ENCODE peak calls at places on chromosomes 3 and 15, in four cellular contexts. One of them, this sample, is unnamed.
A peak's percentile ranks its signal among the peaks of the same experiment; 100 is the strongest.

GRCh38 chr3:126342991-126343661 is 14.1 kb downstream of the KLF15 start:
- DNase-seq in coronary artery: peak; percentile 74
- DNase-seq in Kasumi-1: no peak
- DNase-seq in activated naive CD4-positive, alpha-beta T cell: no peak
- DNase-seq in this sample: no peak

GRCh38 chr3:48684054-48684349 is 1.7 kb downstream of the NCKIPSD start:
- DNase-seq in coronary artery: no peak
- DNase-seq in Kasumi-1: no peak
- DNase-seq in activated naive CD4-positive, alpha-beta T cell: no peak
- DNase-seq in this sample: no peak

GRCh38 chr3:172341482-172342059 is 106.7 kb downstream of the GHSR start:
- DNase-seq in coronary artery: no peak
- DNase-seq in Kasumi-1: peak; percentile 74
- DNase-seq in activated naive CD4-positive, alpha-beta T cell: no peak
- DNase-seq in this sample: no peak

GRCh38 chr3:131596884-131597283 is 94.1 kb upstream of the MRPL3 start:
- DNase-seq in coronary artery: no peak
- DNase-seq in Kasumi-1: no peak
- DNase-seq in activated naive CD4-positive, alpha-beta T cell: no peak
- DNase-seq in this sample: no peak

GRCh38 chr3:47418167-47419082 is 37.6 kb downstream of the PTPN23 start:
- DNase-seq in coronary artery: no peak
- DNase-seq in Kasumi-1: no peak
- DNase-seq in activated naive CD4-positive, alpha-beta T cell: no peak
- DNase-seq in this sample: no peak

GRCh38 chr15:31010036-31010435 is 18.6 kb upstream of the MTMR10 start:
- DNase-seq in coronary artery: no peak
- DNase-seq in Kasumi-1: no peak
- DNase-seq in activated naive CD4-positive, alpha-beta T cell: no peak
- DNase-seq in this sample: no peak

GRCh38 chr3:172973799-172974198 is 167.2 kb downstream of the SPATA16 start:
- DNase-seq in coronary artery: no peak
- DNase-seq in Kasumi-1: no peak
- DNase-seq in activated naive CD4-positive, alpha-beta T cell: no peak
- DNase-seq in this sample: no peak

GRCh38 chr3:67460841-67461240 is 193.6 kb downstream of the SUCLG2 start:
- DNase-seq in coronary artery: no peak
- DNase-seq in Kasumi-1: no peak
- DNase-seq in activated naive CD4-positive, alpha-beta T cell: no peak
- DNase-seq in this sample: no peak

GRCh38 chr3:62289922-62290321 is 83.4 kb downstream of the FEZF2 start:
- DNase-seq in coronary artery: no peak
- DNase-seq in Kasumi-1: no peak
- DNase-seq in activated naive CD4-positive, alpha-beta T cell: no peak
- DNase-seq in this sample: no peak

GRCh38 chr3:196915375-196915774 is 27.0 kb downstream of the NCBP2 start:
- DNase-seq in coronary artery: no peak
- DNase-seq in Kasumi-1: no peak
- DNase-seq in activated naive CD4-positive, alpha-beta T cell: no peak
- DNase-seq in this sample: no peak

GRCh38 chr3:125022186-125022585 is 33.6 kb downstream of the HEG1 start:
- DNase-seq in coronary artery: no peak
- DNase-seq in Kasumi-1: peak; percentile 12
- DNase-seq in activated naive CD4-positive, alpha-beta T cell: no peak
- DNase-seq in this sample: no peak

GRCh38 chr3:66473637-66474036 is 27.2 kb downstream of the LRIG1 start:
- DNase-seq in coronary artery: no peak
- DNase-seq in Kasumi-1: no peak
- DNase-seq in activated naive CD4-positive, alpha-beta T cell: no peak
- DNase-seq in this sample: peak; percentile 86

GRCh38 chr15:75353604-75354003 is 6.8 kb downstream of the NEIL1 start:
- DNase-seq in coronary artery: no peak
- DNase-seq in Kasumi-1: no peak
- DNase-seq in activated naive CD4-positive, alpha-beta T cell: no peak
- DNase-seq in this sample: no peak

GRCh38 chr3:4660936-4661335 is 167.8 kb downstream of the ITPR1 start:
- DNase-seq in coronary artery: no peak
- DNase-seq in Kasumi-1: no peak
- DNase-seq in activated naive CD4-positive, alpha-beta T cell: no peak
- DNase-seq in this sample: no peak

GRCh38 chr3:193885832-193886231 is 250.1 kb upstream of the HES1 start:
- DNase-seq in coronary artery: no peak
- DNase-seq in Kasumi-1: no peak
- DNase-seq in activated naive CD4-positive, alpha-beta T cell: no peak
- DNase-seq in this sample: no peak

GRCh38 chr15:97966924-97967620 is 6.6 kb downstream of the ARRDC4 start:
- DNase-seq in coronary artery: no peak
- DNase-seq in Kasumi-1: no peak
- DNase-seq in activated naive CD4-positive, alpha-beta T cell: no peak
- DNase-seq in this sample: peak; percentile 54

This sample was measured in BJ.